ENCODE peak calls at places on chromosomes 12 and 14, in five cellular contexts. One of them, this sample, is unnamed.

GRCh38 chr14:68247867-68248266 is 428.3 kb downstream of the RAD51B start:
- DNase-seq in HuH-7: no peak
- DNase-seq in activated T-cell treated with anti-CD3 and anti-CD28 coated beads, Interleukin-2, amount 50 U/mL, for 72 hours: no peak
- DNase-seq in GM03348: peak; percentile 39
- DNase-seq in stimulated activated naive CD8-positive, alpha-beta T cell treated with anti-CD3 and anti-CD28 coated beads, Interleukin-15, Interleukin-2, amounts not matched to agents 100 U/mL and 50 U/mL, for 24 hours: no peak
- DNase-seq in this sample: no peak

GRCh38 chr12:113248842-113249435 is 27.7 kb downstream of the TPCN1 start:
- DNase-seq in HuH-7: no peak
- DNase-seq in activated T-cell treated with anti-CD3 and anti-CD28 coated beads, Interleukin-2, amount 50 U/mL, for 72 hours: no peak
- DNase-seq in GM03348: no peak
- DNase-seq in stimulated activated naive CD8-positive, alpha-beta T cell treated with anti-CD3 and anti-CD28 coated beads, Interleukin-15, Interleukin-2, amounts not matched to agents 100 U/mL and 50 U/mL, for 24 hours: no peak
- DNase-seq in this sample: no peak

GRCh38 chr12:6211421-6211869 is 11.2 kb downstream of the CD9 start:
- DNase-seq in HuH-7: no peak
- DNase-seq in activated T-cell treated with anti-CD3 and anti-CD28 coated beads, Interleukin-2, amount 50 U/mL, for 72 hours: no peak
- DNase-seq in GM03348: peak; percentile 91
- DNase-seq in stimulated activated naive CD8-positive, alpha-beta T cell treated with anti-CD3 and anti-CD28 coated beads, Interleukin-15, Interleukin-2, amounts not matched to agents 100 U/mL and 50 U/mL, for 24 hours: no peak
- DNase-seq in this sample: no peak

GRCh38 chr12:49413796-49414195 is 46.5 kb downstream of the SPATS2 start:
- DNase-seq in HuH-7: no peak
- DNase-seq in stimulated activated naive CD8-positive, alpha-beta T cell treated with anti-CD3 and anti-CD28 coated beads, Interleukin-15, Interleukin-2, amounts not matched to agents 100 U/mL and 50 U/mL, for 24 hours: no peak
- DNase-seq in activated T-cell treated with anti-CD3 and anti-CD28 coated beads, Interleukin-2, amount 50 U/mL, for 72 hours: no peak
- DNase-seq in GM03348: peak; percentile 18
- DNase-seq in this sample: no peak

GRCh38 chr12:52298677-52299076 is 7.3 kb upstream of the KRT81 start:
- DNase-seq in GM03348: no peak
- DNase-seq in HuH-7: no peak
- DNase-seq in activated T-cell treated with anti-CD3 and anti-CD28 coated beads, Interleukin-2, amount 50 U/mL, for 72 hours: no peak
- DNase-seq in stimulated activated naive CD8-positive, alpha-beta T cell treated with anti-CD3 and anti-CD28 coated beads, Interleukin-15, Interleukin-2, amounts not matched to agents 100 U/mL and 50 U/mL, for 24 hours: no peak
- DNase-seq in this sample: no peak

GRCh38 chr14:89474464-89474863 is 57.4 kb upstream of the FOXN3 start:
- DNase-seq in GM03348: no peak
- DNase-seq in stimulated activated naive CD8-positive, alpha-beta T cell treated with anti-CD3 and anti-CD28 coated beads, Interleukin-15, Interleukin-2, amounts not matched to agents 100 U/mL and 50 U/mL, for 24 hours: no peak
- DNase-seq in activated T-cell treated with anti-CD3 and anti-CD28 coated beads, Interleukin-2, amount 50 U/mL, for 72 hours: no peak
- DNase-seq in HuH-7: no peak
- DNase-seq in this sample: no peak

GRCh38 chr12:15278816-15279658 is 43.3 kb upstream of the PTPRO start:
- DNase-seq in activated T-cell treated with anti-CD3 and anti-CD28 coated beads, Interleukin-2, amount 50 U/mL, for 72 hours: no peak
- DNase-seq in GM03348: peak; percentile 67
- DNase-seq in HuH-7: no peak
- DNase-seq in stimulated activated naive CD8-positive, alpha-beta T cell treated with anti-CD3 and anti-CD28 coated beads, Interleukin-15, Interleukin-2, amounts not matched to agents 100 U/mL and 50 U/mL, for 24 hours: no peak
- DNase-seq in this sample: no peak

GRCh38 chr14:24137529-24138395 is 1.8 kb downstream of the PSME1 start:
- DNase-seq in activated T-cell treated with anti-CD3 and anti-CD28 coated beads, Interleukin-2, amount 50 U/mL, for 72 hours: no peak
- DNase-seq in HuH-7: no peak
- DNase-seq in stimulated activated naive CD8-positive, alpha-beta T cell treated with anti-CD3 and anti-CD28 coated beads, Interleukin-15, Interleukin-2, amounts not matched to agents 100 U/mL and 50 U/mL, for 24 hours: no peak
- DNase-seq in GM03348: no peak
- DNase-seq in this sample: no peak

GRCh38 chr14:105167303-105168092 is 1.1 kb downstream of the JAG2 start:
- DNase-seq in stimulated activated naive CD8-positive, alpha-beta T cell treated with anti-CD3 and anti-CD28 coated beads, Interleukin-15, Interleukin-2, amounts not matched to agents 100 U/mL and 50 U/mL, for 24 hours: no peak
- DNase-seq in HuH-7: peak; percentile 61
- DNase-seq in activated T-cell treated with anti-CD3 and anti-CD28 coated beads, Interleukin-2, amount 50 U/mL, for 72 hours: no peak
- DNase-seq in GM03348: no peak
- DNase-seq in this sample: peak; percentile 68

GRCh38 chr12:83690465-83690864 is 1003.8 kb downstream of the TMTC2 start:
- DNase-seq in activated T-cell treated with anti-CD3 and anti-CD28 coated beads, Interleukin-2, amount 50 U/mL, for 72 hours: no peak
- DNase-seq in GM03348: no peak
- DNase-seq in stimulated activated naive CD8-positive, alpha-beta T cell treated with anti-CD3 and anti-CD28 coated beads, Interleukin-15, Interleukin-2, amounts not matched to agents 100 U/mL and 50 U/mL, for 24 hours: no peak
- DNase-seq in HuH-7: no peak
- DNase-seq in this sample: no peak

GRCh38 chr12:33439587-33440011 is at the start of gene SYT10:
- DNase-seq in GM03348: peak; percentile 53
- DNase-seq in activated T-cell treated with anti-CD3 and anti-CD28 coated beads, Interleukin-2, amount 50 U/mL, for 72 hours: no peak
- DNase-seq in stimulated activated naive CD8-positive, alpha-beta T cell treated with anti-CD3 and anti-CD28 coated beads, Interleukin-15, Interleukin-2, amounts not matched to agents 100 U/mL and 50 U/mL, for 24 hours: peak; percentile 6
- DNase-seq in HuH-7: no peak
- DNase-seq in this sample: no peak

GRCh38 chr12:27779416-27779815 is 617 bp upstream of the KLHL42 start:
- DNase-seq in activated T-cell treated with anti-CD3 and anti-CD28 coated beads, Interleukin-2, amount 50 U/mL, for 72 hours: peak; percentile 3
- DNase-seq in GM03348: no peak
- DNase-seq in HuH-7: peak; percentile 35
- DNase-seq in stimulated activated naive CD8-positive, alpha-beta T cell treated with anti-CD3 and anti-CD28 coated beads, Interleukin-15, Interleukin-2, amounts not matched to agents 100 U/mL and 50 U/mL, for 24 hours: peak; percentile 32
- DNase-seq in this sample: no peak

GRCh38 chr14:61429316-61429715 is 107.9 kb downstream of the PRKCH start:
- DNase-seq in stimulated activated naive CD8-positive, alpha-beta T cell treated with anti-CD3 and anti-CD28 coated beads, Interleukin-15, Interleukin-2, amounts not matched to agents 100 U/mL and 50 U/mL, for 24 hours: no peak
- DNase-seq in GM03348: no peak
- DNase-seq in activated T-cell treated with anti-CD3 and anti-CD28 coated beads, Interleukin-2, amount 50 U/mL, for 72 hours: no peak
- DNase-seq in HuH-7: no peak
- DNase-seq in this sample: no peak

GRCh38 chr12:68951652-68952051 is 18.7 kb upstream of the CPM start:
- DNase-seq in HuH-7: no peak
- DNase-seq in GM03348: no peak
- DNase-seq in activated T-cell treated with anti-CD3 and anti-CD28 coated beads, Interleukin-2, amount 50 U/mL, for 72 hours: no peak
- DNase-seq in stimulated activated naive CD8-positive, alpha-beta T cell treated with anti-CD3 and anti-CD28 coated beads, Interleukin-15, Interleukin-2, amounts not matched to agents 100 U/mL and 50 U/mL, for 24 hours: no peak
- DNase-seq in this sample: no peak

GRCh38 chr12:48532601-48533000 is 7.2 kb downstream of the OR8S1 start:
- DNase-seq in GM03348: no peak
- DNase-seq in activated T-cell treated with anti-CD3 and anti-CD28 coated beads, Interleukin-2, amount 50 U/mL, for 72 hours: no peak
- DNase-seq in stimulated activated naive CD8-positive, alpha-beta T cell treated with anti-CD3 and anti-CD28 coated beads, Interleukin-15, Interleukin-2, amounts not matched to agents 100 U/mL and 50 U/mL, for 24 hours: no peak
- DNase-seq in HuH-7: no peak
- DNase-seq in this sample: no peak

GRCh38 chr12:30755395-30755762 is 628 bp upstream of the CAPRIN2 start:
- DNase-seq in GM03348: no peak
- DNase-seq in stimulated activated naive CD8-positive, alpha-beta T cell treated with anti-CD3 and anti-CD28 coated beads, Interleukin-15, Interleukin-2, amounts not matched to agents 100 U/mL and 50 U/mL, for 24 hours: no peak
- DNase-seq in activated T-cell treated with anti-CD3 and anti-CD28 coated beads, Interleukin-2, amount 50 U/mL, for 72 hours: no peak
- DNase-seq in HuH-7: no peak
- DNase-seq in this sample: no peak

GRCh38 chr12:107196681-107197080 is 103.3 kb upstream of the CRY1 start:
- DNase-seq in GM03348: peak; percentile 5
- DNase-seq in activated T-cell treated with anti-CD3 and anti-CD28 coated beads, Interleukin-2, amount 50 U/mL, for 72 hours: no peak
- DNase-seq in stimulated activated naive CD8-positive, alpha-beta T cell treated with anti-CD3 and anti-CD28 coated beads, Interleukin-15, Interleukin-2, amounts not matched to agents 100 U/mL and 50 U/mL, for 24 hours: no peak
- DNase-seq in HuH-7: no peak
- DNase-seq in this sample: no peak

GRCh38 chr12:65696227-65696626 is 128.1 kb upstream of the HMGA2 start:
- DNase-seq in activated T-cell treated with anti-CD3 and anti-CD28 coated beads, Interleukin-2, amount 50 U/mL, for 72 hours: no peak
- DNase-seq in stimulated activated naive CD8-positive, alpha-beta T cell treated with anti-CD3 and anti-CD28 coated beads, Interleukin-15, Interleukin-2, amounts not matched to agents 100 U/mL and 50 U/mL, for 24 hours: no peak
- DNase-seq in GM03348: no peak
- DNase-seq in HuH-7: no peak
- DNase-seq in this sample: no peak

GRCh38 chr12:43653917-43654316 is 101.9 kb upstream of the ADAMTS20 start:
- DNase-seq in stimulated activated naive CD8-positive, alpha-beta T cell treated with anti-CD3 and anti-CD28 coated beads, Interleukin-15, Interleukin-2, amounts not matched to agents 100 U/mL and 50 U/mL, for 24 hours: no peak
- DNase-seq in HuH-7: no peak
- DNase-seq in activated T-cell treated with anti-CD3 and anti-CD28 coated beads, Interleukin-2, amount 50 U/mL, for 72 hours: no peak
- DNase-seq in GM03348: no peak
- DNase-seq in this sample: no peak

GRCh38 chr12:119659289-119659897 is 8.5 kb upstream of the PRKAB1 start:
- DNase-seq in HuH-7: peak; percentile 46
- DNase-seq in stimulated activated naive CD8-positive, alpha-beta T cell treated with anti-CD3 and anti-CD28 coated beads, Interleukin-15, Interleukin-2, amounts not matched to agents 100 U/mL and 50 U/mL, for 24 hours: peak; percentile 37
- DNase-seq in GM03348: peak; percentile 73
- DNase-seq in activated T-cell treated with anti-CD3 and anti-CD28 coated beads, Interleukin-2, amount 50 U/mL, for 72 hours: peak; percentile 42
- DNase-seq in this sample: peak; percentile 28

GRCh38 chr14:44941591-44941990 is 20.2 kb downstream of the KLHL28 start:
- DNase-seq in GM03348: peak; percentile 44
- DNase-seq in stimulated activated naive CD8-positive, alpha-beta T cell treated with anti-CD3 and anti-CD28 coated beads, Interleukin-15, Interleukin-2, amounts not matched to agents 100 U/mL and 50 U/mL, for 24 hours: no peak
- DNase-seq in HuH-7: no peak
- DNase-seq in activated T-cell treated with anti-CD3 and anti-CD28 coated beads, Interleukin-2, amount 50 U/mL, for 72 hours: no peak
- DNase-seq in this sample: no peak

GRCh38 chr12:65556676-65557424 is 267.4 kb upstream of the HMGA2 start:
- DNase-seq in HuH-7: peak; percentile 74
- DNase-seq in GM03348: peak; percentile 85
- DNase-seq in activated T-cell treated with anti-CD3 and anti-CD28 coated beads, Interleukin-2, amount 50 U/mL, for 72 hours: peak; percentile 62
- DNase-seq in stimulated activated naive CD8-positive, alpha-beta T cell treated with anti-CD3 and anti-CD28 coated beads, Interleukin-15, Interleukin-2, amounts not matched to agents 100 U/mL and 50 U/mL, for 24 hours: peak; percentile 74
- DNase-seq in this sample: peak; percentile 84

GRCh38 chr14:103699901-103700752 is 15.1 kb downstream of the XRCC3 start:
- DNase-seq in stimulated activated naive CD8-positive, alpha-beta T cell treated with anti-CD3 and anti-CD28 coated beads, Interleukin-15, Interleukin-2, amounts not matched to agents 100 U/mL and 50 U/mL, for 24 hours: no peak
- DNase-seq in HuH-7: no peak
- DNase-seq in activated T-cell treated with anti-CD3 and anti-CD28 coated beads, Interleukin-2, amount 50 U/mL, for 72 hours: no peak
- DNase-seq in GM03348: no peak
- DNase-seq in this sample: no peak

GRCh38 chr14:99169776-99170356 is 102.1 kb downstream of the BCL11B start:
- DNase-seq in GM03348: no peak
- DNase-seq in HuH-7: no peak
- DNase-seq in activated T-cell treated with anti-CD3 and anti-CD28 coated beads, Interleukin-2, amount 50 U/mL, for 72 hours: no peak
- DNase-seq in stimulated activated naive CD8-positive, alpha-beta T cell treated with anti-CD3 and anti-CD28 coated beads, Interleukin-15, Interleukin-2, amounts not matched to agents 100 U/mL and 50 U/mL, for 24 hours: no peak
- DNase-seq in this sample: no peak

GRCh38 chr12:121799175-121799841 is 4.5 kb upstream of the SETD1B start:
- DNase-seq in HuH-7: no peak
- DNase-seq in stimulated activated naive CD8-positive, alpha-beta T cell treated with anti-CD3 and anti-CD28 coated beads, Interleukin-15, Interleukin-2, amounts not matched to agents 100 U/mL and 50 U/mL, for 24 hours: peak; percentile 68
- DNase-seq in activated T-cell treated with anti-CD3 and anti-CD28 coated beads, Interleukin-2, amount 50 U/mL, for 72 hours: peak; percentile 63
- DNase-seq in GM03348: peak; percentile 86
- DNase-seq in this sample: peak; percentile 81

GRCh38 chr14:44154889-44155288 is 352.2 kb downstream of the FSCB start:
- DNase-seq in GM03348: no peak
- DNase-seq in stimulated activated naive CD8-positive, alpha-beta T cell treated with anti-CD3 and anti-CD28 coated beads, Interleukin-15, Interleukin-2, amounts not matched to agents 100 U/mL and 50 U/mL, for 24 hours: no peak
- DNase-seq in activated T-cell treated with anti-CD3 and anti-CD28 coated beads, Interleukin-2, amount 50 U/mL, for 72 hours: no peak
- DNase-seq in HuH-7: no peak
- DNase-seq in this sample: no peak

This sample was measured in HAP-1.